ENCODE peak calls at places on chromosomes 13 and 19, in seven cellular contexts. W is CD4-positive, alpha-beta T cell; J is A549; F is stomach; M is progenitor cell of endocrine pancreas; L is astrocyte; N is activated B cell treated with CpG ODN at 0.5 μM for 24 hours. C is an unnamed sample.

GRCh38 chr19:56671613-56671994 is at the start of gene ZNF835:
- DNase-seq in J (no peak), M (no peak), L (no peak), W (peak), F (peak), N (peak), C (no peak)

GRCh38 chr13:24192036-24192810 is 31.7 kb downstream of the SPATA13 start:
- DNase-seq in W (no peak), M (no peak), J (no peak), F (no peak), N (no peak), L (no peak), C (no peak)

GRCh38 chr19:23799321-23799720 is 40.6 kb upstream of the ZNF681 start:
- DNase-seq in N (no peak), M (no peak), F (no peak), W (peak), J (no peak), L (no peak), C (no peak)

GRCh38 chr19:32977269-32977668 is 5.2 kb downstream of the FAAP24 start:
- DNase-seq in W (no peak), L (no peak), M (no peak), F (peak), N (no peak), J (peak), C (peak)

GRCh38 chr13:112244061-112244460 is 132.1 kb upstream of the SPACA7 start:
- DNase-seq in W (no peak), M (no peak), F (no peak), J (no peak), N (no peak), L (no peak), C (no peak)

GRCh38 chr13:65638572-65639168 is 1591.5 kb downstream of the PCDH9 start:
- DNase-seq in W (no peak), L (peak), M (no peak), N (no peak), F (no peak), J (peak), C (peak)

GRCh38 chr13:92175330-92175729 is 776.9 kb downstream of the GPC5 start:
- DNase-seq in N (no peak), F (no peak), L (peak), M (no peak), J (no peak), W (no peak), C (peak)

GRCh38 chr19:40831502-40832430 is 18.5 kb downstream of the CYP2A6 start:
- DNase-seq in F (no peak), J (peak), L (peak), W (no peak), N (no peak), M (no peak), C (peak)

GRCh38 chr19:2815923-2816322 is 3.7 kb upstream of the ZNF554 start:
- DNase-seq in M (no peak), F (no peak), L (no peak), N (no peak), W (no peak), J (no peak), C (no peak)

GRCh38 chr19:13212759-13213330 is 62.6 kb downstream of the IER2 start:
- DNase-seq in W (peak), F (peak), M (no peak), N (peak), J (peak), L (no peak), C (peak)

GRCh38 chr19:53057904-53058579 is 13.5 kb downstream of the ERVV-2 start:
- DNase-seq in M (peak), W (no peak), F (no peak), J (no peak), L (no peak), N (no peak), C (no peak)

GRCh38 chr13:51066091-51066831 is 44.8 kb downstream of the C13orf42 start:
- DNase-seq in W (no peak), J (no peak), M (no peak), L (peak), F (no peak), N (no peak), C (peak)

GRCh38 chr13:111371211-111371610 is 50.8 kb downstream of the TEX29 start:
- DNase-seq in J (no peak), W (no peak), L (no peak), N (no peak), M (no peak), F (no peak), C (no peak)

GRCh38 chr19:40116075-40116474 is 25.3 kb upstream of the ZNF780A start:
- DNase-seq in J (no peak), L (no peak), W (no peak), F (no peak), N (no peak), M (no peak), C (no peak)

GRCh38 chr19:6577410-6578125 is 13.4 kb downstream of the CD70 start:
- DNase-seq in M (no peak), W (no peak), N (peak), F (no peak), J (no peak), L (no peak), C (peak)

GRCh38 chr13:99425485-99426341 is 75.6 kb upstream of the TM9SF2 start:
- DNase-seq in N (peak), F (peak), W (no peak), M (no peak), L (no peak), J (no peak), C (no peak)

GRCh38 chr13:113802090-113802531 is 43.1 kb downstream of the TMEM255B start:
- DNase-seq in J (peak), N (no peak), F (no peak), M (no peak), L (peak), W (no peak), C (peak)

GRCh38 chr13:44932850-44933251 is 56.4 kb downstream of the NUFIP1 start:
- DNase-seq in N (no peak), J (no peak), L (peak), F (peak), M (no peak), W (no peak), C (peak)

GRCh38 chr13:25232937-25233515 is 54.3 kb downstream of the MTMR6 start:
- DNase-seq in J (peak), N (no peak), M (no peak), W (no peak), F (no peak), L (no peak), C (peak)

GRCh38 chr13:44169018-44169909 is 204.4 kb upstream of the SERP2 start:
- DNase-seq in L (no peak), F (no peak), N (no peak), M (no peak), W (no peak), J (no peak), C (no peak)

GRCh38 chr13:87129602-87130300 is 541.4 kb upstream of the SLITRK5 start:
- DNase-seq in N (no peak), L (peak), W (no peak), M (no peak), J (no peak), F (no peak), C (peak)

GRCh38 chr13:101919541-101920306 is 467.2 kb downstream of the ITGBL1 start:
- DNase-seq in W (no peak), M (peak), N (no peak), J (no peak), L (peak), F (no peak), C (peak)

DNA sequence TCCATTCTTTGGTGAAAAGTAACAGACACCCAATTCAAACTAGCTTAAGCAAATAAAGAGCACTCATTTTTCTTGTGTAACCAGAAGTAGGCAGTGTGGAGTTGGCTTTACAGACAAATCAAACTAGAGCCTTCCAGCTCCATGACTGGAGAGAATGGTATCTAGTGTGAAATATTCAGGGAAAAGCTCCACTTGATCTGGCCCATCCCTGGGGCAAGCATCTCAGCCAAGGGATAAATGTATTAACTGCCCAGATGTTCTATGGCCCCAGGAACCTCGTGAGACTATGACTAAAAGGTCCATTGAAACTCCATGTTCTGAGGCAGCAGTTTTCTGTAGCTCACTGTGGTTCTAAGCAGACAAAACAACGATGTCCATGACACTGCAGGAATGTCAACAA is 49.9 kb downstream of the TBC1D4 start:
- DNase-seq in W (no peak), N (no peak), F (no peak), L (no peak), J (no peak), M (no peak), C (no peak)
- TF ChIP-seq CTCF in W (no peak), N (no peak), F (no peak), L (no peak), J (peak), M (no peak), C (no peak)

GRCh38 chr13:33126909-33127607 is 110.8 kb downstream of the KL start:
- DNase-seq in M (no peak), F (no peak), J (no peak), W (no peak), L (peak), N (no peak), C (no peak)
- TF ChIP-seq CTCF in M (no peak), F (no peak), J (no peak), W (no peak), L (no peak), N (no peak), C (no peak)

DNA sequence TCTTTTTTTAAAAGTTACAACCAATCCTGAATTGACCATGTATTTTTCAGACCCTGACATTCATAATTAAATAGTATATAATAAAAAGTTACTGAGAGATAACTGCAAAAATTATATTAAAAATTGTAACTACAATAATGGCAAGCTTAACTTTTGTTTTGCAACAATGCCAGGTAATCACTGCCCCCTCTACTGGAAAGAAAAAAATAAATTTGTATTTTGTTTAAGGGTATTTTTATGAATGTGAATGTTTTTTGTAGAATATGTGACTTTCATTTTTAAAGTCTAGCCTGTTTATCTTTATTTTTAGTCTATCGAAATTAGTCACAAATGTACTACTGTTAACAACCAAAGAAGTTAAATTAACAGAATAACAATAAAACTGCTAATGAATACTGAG is 21.7 kb downstream of the MRPS31 start:
- DNase-seq in J (no peak), F (no peak), N (no peak), L (no peak), M (no peak), W (no peak), C (no peak)
- TF ChIP-seq CTCF in J (no peak), F (no peak), N (no peak), L (no peak), M (peak), W (no peak), C (peak)

GRCh38 chr13:23160241-23161175 is 20.3 kb upstream of the SGCG start:
- DNase-seq in M (peak), L (no peak), F (no peak), J (no peak), W (no peak), N (no peak), C (no peak)

GRCh38 chr13:23159587-23160240 is 21.1 kb upstream of the SGCG start:
- DNase-seq in M (peak), N (no peak), F (no peak), L (no peak), W (no peak), J (no peak), C (no peak)

GRCh38 chr13:23161176-23161825 is 19.5 kb upstream of the SGCG start:
- DNase-seq in N (no peak), M (no peak), L (no peak), W (no peak), F (no peak), J (no peak), C (no peak)

GRCh38 chr13:23159205-23159586 is 21.6 kb upstream of the SGCG start:
- DNase-seq in L (peak), W (no peak), F (no peak), M (peak), J (peak), N (no peak), C (peak)
- TF ChIP-seq CTCF in L (peak), W (no peak), F (no peak), M (peak), J (peak), N (no peak), C (peak)

GRCh38 chr13:30676672-30677071 is 58.7 kb upstream of the ALOX5AP start:
- DNase-seq in F (no peak), L (no peak), J (no peak), W (no peak), M (no peak), N (no peak), C (peak)
- TF ChIP-seq CTCF in F (no peak), L (peak), J (peak), W (no peak), M (peak), N (no peak), C (no peak)

GRCh38 chr19:20397292-20397691 is 168.3 kb downstream of the ZNF737 start:
- DNase-seq in L (no peak), M (no peak), N (no peak), W (no peak), J (no peak), F (no peak), C (no peak)
- TF ChIP-seq CTCF in L (no peak), M (no peak), N (no peak), W (no peak), J (no peak), F (no peak), C (no peak)

C was measured in MCF 10A.